ENCODE peak calls at places on chromosome 7, in six cellular contexts. S is IMR-90, B is H1, V is trophoblast cell, T is mesendoderm, E is H9. A is an unnamed sample.
A peak's percentile ranks its signal among the peaks of the same experiment; 100 is the strongest.

GRCh38 chr7:65910237-65910636 is 37.4 kb downstream of the VKORC1L1 start:
- DNase-seq in S (peak; percentile 33), B (no peak), V (no peak), T (no peak), E (no peak), A (no peak)

GRCh38 chr7:85021090-85021704 is 165.7 kb downstream of the SEMA3D start:
- DNase-seq in S (peak; percentile 31), B (no peak), V (peak; percentile 35), T (no peak), E (no peak), A (no peak)

GRCh38 chr7:34675749-34676374 is 17.8 kb downstream of the NPSR1 start:
- DNase-seq in S (no peak), B (peak; percentile 53), V (peak; percentile 60), T (peak; percentile 57), E (peak; percentile 49), A (peak; percentile 20)

GRCh38 chr7:13742719-13743640 is 246.5 kb downstream of the ETV1 start:
- DNase-seq in S (peak; percentile 56), B (no peak), V (peak; percentile 49), T (peak; percentile 42), E (peak; percentile 27), A (no peak)

GRCh38 chr7:21675255-21675654 is 132.4 kb downstream of the DNAH11 start:
- DNase-seq in S (no peak), B (no peak), V (peak; percentile 64), T (peak; percentile 51), E (no peak), A (no peak)

GRCh38 chr7:147982307-147982706 is 608.3 kb upstream of the C7orf33 start:
- DNase-seq in S (no peak), B (no peak), V (no peak), T (no peak), E (no peak), A (no peak)

GRCh38 chr7:17516768-17517167 is 218.3 kb downstream of the AHR start:
- DNase-seq in S (peak; percentile 75), B (no peak), V (no peak), T (no peak), E (no peak), A (no peak)

GRCh38 chr7:83655951-83656556 is 7.1 kb upstream of the SEMA3E start:
- DNase-seq in S (peak; percentile 61), B (no peak), V (peak; percentile 72), T (peak; percentile 65), E (no peak), A (no peak)

GRCh38 chr7:74029991-74030415 is 2.0 kb downstream of the ELN start:
- DNase-seq in S (no peak), B (no peak), V (no peak), T (peak; percentile 29), E (no peak), A (no peak)

GRCh38 chr7:134126937-134127848 is at the start of gene LRGUK:
- DNase-seq in S (peak; percentile 72), B (peak; percentile 88), V (peak; percentile 81), T (peak; percentile 93), E (peak; percentile 92), A (peak; percentile 75)

GRCh38 chr7:44276571-44277101 is 48.8 kb downstream of the CAMK2B start:
- DNase-seq in S (no peak), B (no peak), V (no peak), T (no peak), E (no peak), A (no peak)

GRCh38 chr7:13991791-13992620 is 2.5 kb upstream of the ETV1 start:
- DNase-seq in S (no peak), B (no peak), V (no peak), T (peak; percentile 3), E (no peak), A (no peak)

GRCh38 chr7:128037880-128038619 is 6.8 kb upstream of the LRRC4 start:
- DNase-seq in S (no peak), B (no peak), V (no peak), T (no peak), E (no peak), A (no peak)
- H3K4me2 ChIP-seq in S (no peak overlapping the region), B (no peak overlapping the region), V (no peak overlapping the region), T (no peak overlapping the region), E (no peak overlapping the region), A (no peak overlapping the region)

GRCh38 chr7:127392182-127392565 is 334 bp downstream of the ZNF800 start:
- DNase-seq in S (peak; percentile 55), B (no peak), V (peak; percentile 73), T (peak; percentile 65), E (no peak), A (no peak)
- H2BK120ac ChIP-seq in S (no peak overlapping the region), B (no peak overlapping the region), V (peak overlapping the region; percentile 2), T (no peak overlapping the region), E (no peak overlapping the region), A (no peak overlapping the region)

DNA sequence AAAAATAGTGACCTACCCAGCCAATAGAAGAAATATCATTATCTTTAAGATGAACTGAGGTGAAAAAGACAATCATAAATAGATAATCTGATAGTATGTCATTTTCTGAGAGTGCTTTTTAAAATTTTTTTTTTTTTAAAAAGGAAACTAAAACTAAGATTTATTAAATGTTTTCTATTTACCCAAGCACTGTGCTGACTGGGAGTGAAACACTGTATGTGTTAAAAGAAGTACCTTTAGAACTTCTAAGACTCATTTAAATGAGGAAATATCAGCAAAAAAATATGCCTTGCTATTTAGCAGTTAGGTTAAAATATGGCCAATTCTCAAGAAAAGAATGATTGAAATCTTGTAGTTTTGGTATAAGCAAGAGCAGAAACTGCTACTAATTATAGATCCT is 39.4 kb upstream of the WNT2 start:
- DNase-seq in S (no peak), B (no peak), V (no peak), T (no peak), E (no peak), A (no peak)
- H3K4me2 ChIP-seq in S (no peak overlapping the region), B (no peak overlapping the region), V (no peak overlapping the region), T (no peak overlapping the region), E (no peak overlapping the region), A (no peak overlapping the region)

GRCh38 chr7:107386543-107386900 is 83.3 kb upstream of the GPR22 start:
- DNase-seq in S (no peak), B (no peak), V (no peak), T (no peak), E (no peak), A (no peak)
- H2BK120ac ChIP-seq in S (peak overlapping the region; percentile 10), B (no peak overlapping the region), V (no peak overlapping the region), T (no peak overlapping the region), E (no peak overlapping the region), A (no peak overlapping the region)